ENCODE peak calls at places on chromosome 5, in nine cellular contexts. L is stimulated activated CD4-positive, alpha-beta T cell treated with anti-CD3 and anti-CD28 coated beads, Interleukin-2, amount 100 ng/mL, for 24 hours; U is NCI-H2107; M is NCI-H748 treated with DMSO at 0.1 percent for 48 hours; B is activated T-cell treated with anti-CD3 and anti-CD28 coated beads, Interleukin-2, amount 50 U/mL, for 48 hours; I is ELF-1; T is GM06990; J is activated T-helper 1 cell treated with Interleukin-2 at 50 U/mL for 16 hours; G is CD4-positive, alpha-beta T cell. E is an unnamed sample.

GRCh38 chr5:109692011-109692410 is 2.3 kb downstream of the MAN2A1 start:
- DNase-seq in L (no peak), U (no peak), M (no peak), B (no peak), I (no peak), T (peak), J (no peak), G (no peak), E (peak)

GRCh38 chr5:148474025-148474511 is 90.3 kb downstream of the FBXO38 start:
- DNase-seq in L (no peak), U (no peak), M (no peak), B (no peak), I (no peak), T (no peak), J (no peak), G (no peak), E (no peak)

GRCh38 chr5:139648205-139649081 is at the start of gene CXXC5:
- DNase-seq in L (peak), U (no peak), M (no peak), B (peak), I (peak), T (peak), J (no peak), G (no peak), E (no peak)

GRCh38 chr5:1262381-1262780 is 32.5 kb downstream of the TERT start:
- DNase-seq in L (no peak), U (no peak), M (no peak), B (no peak), I (no peak), T (no peak), J (no peak), G (no peak), E (no peak)

GRCh38 chr5:157575096-157575872 is at the start of gene ADAM19:
- DNase-seq in L (peak), U (no peak), M (peak), B (peak), I (peak), T (peak), J (peak), G (no peak), E (peak)

GRCh38 chr5:137453476-137454080 is 45.5 kb downstream of the SPOCK1 start:
- DNase-seq in L (no peak), U (no peak), M (no peak), B (no peak), I (no peak), T (no peak), J (no peak), G (no peak), E (peak)

GRCh38 chr5:176732736-176733585 is 77.4 kb upstream of the UNC5A start:
- DNase-seq in L (no peak), U (no peak), M (no peak), B (no peak), I (no peak), T (no peak), J (no peak), G (no peak), E (no peak)

GRCh38 chr5:173890195-173890951 is 2.2 kb downstream of the CPEB4 start:
- DNase-seq in L (no peak), U (no peak), M (peak), B (no peak), I (peak), T (no peak), J (no peak), G (no peak), E (peak)